ENCODE peak calls at places on chromosomes 6 and 20, in nine cellular contexts. Z, K, N, C, I, S, W, O and X are unnamed samples. For H3K4me1, the result is how much of the 10 kb centered on the place peaks cover.

GRCh38 chr20:58361549-58361948 is 27.5 kb upstream of the VAPB start:
- DNase-seq in Z (peak), K (no peak), N (no peak), C (peak), I (no peak), S (no peak), W (no peak), O (peak), X (no peak)

GRCh38 chr6:30463651-30464618 is 25.4 kb upstream of the HLA-E start:
- DNase-seq in Z (peak), K (no peak), N (no peak), C (no peak), I (peak), S (peak), W (no peak), O (peak), X (peak)

GRCh38 chr20:13029687-13030510 is 21.1 kb downstream of the SPTLC3 start:
- DNase-seq in Z (peak), K (no peak), N (no peak), C (peak), I (no peak), S (peak), W (no peak), O (no peak), X (no peak)

GRCh38 chr6:2110504-2110903 is 134.9 kb downstream of the GMDS start:
- DNase-seq in Z (no peak), K (no peak), N (no peak), C (no peak), I (no peak), S (no peak), W (no peak), O (no peak), X (no peak)

GRCh38 chr6:120214097-120214496 is 864.5 kb upstream of the MAN1A1 start:
- DNase-seq in Z (no peak), K (no peak), N (no peak), C (no peak), I (no peak), S (no peak), W (no peak), O (no peak), X (no peak)

GRCh38 chr6:73739097-73739496 is 43.1 kb downstream of the CD109 start:
- DNase-seq in Z (peak), K (peak), N (no peak), C (peak), I (no peak), S (no peak), W (peak), O (peak), X (no peak)

GRCh38 chr6:33993091-33993490 is 152.8 kb downstream of the GRM4 start:
- DNase-seq in Z (no peak), K (no peak), N (no peak), C (no peak), I (no peak), S (peak), W (no peak), O (no peak), X (no peak)

GRCh38 chr6:73234732-73235131 is 9.4 kb upstream of the KHDC1L start:
- DNase-seq in Z (peak), K (no peak), N (no peak), C (no peak), I (no peak), S (no peak), W (no peak), O (no peak), X (no peak)

GRCh38 chr6:169155481-169155880 is 98.2 kb downstream of the THBS2 start:
- DNase-seq in Z (no peak), K (no peak), N (no peak), C (no peak), I (no peak), S (peak), W (no peak), O (no peak), X (no peak)

GRCh38 chr6:80094017-80094416 is 12.5 kb upstream of the BCKDHB start:
- DNase-seq in Z (peak), K (peak), N (no peak), C (peak), I (no peak), S (no peak), W (peak), O (peak), X (no peak)

GRCh38 chr6:119179062-119179461 is 100.6 kb upstream of the FAM184A start:
- DNase-seq in Z (no peak), K (no peak), N (no peak), C (no peak), I (no peak), S (no peak), W (no peak), O (no peak), X (no peak)

GRCh38 chr20:48765359-48765758 is 62.4 kb downstream of the PREX1 start:
- DNase-seq in Z (no peak), K (no peak), N (no peak), C (no peak), I (no peak), S (no peak), W (no peak), O (no peak), X (no peak)

GRCh38 chr20:48769111-48769879 is 58.5 kb downstream of the PREX1 start:
- DNase-seq in Z (peak), K (no peak), N (peak), C (no peak), I (no peak), S (peak), W (no peak), O (peak), X (no peak)

GRCh38 chr20:48767269-48767960 is 60.4 kb downstream of the PREX1 start:
- DNase-seq in Z (no peak), K (no peak), N (no peak), C (no peak), I (no peak), S (no peak), W (no peak), O (no peak), X (no peak)

GRCh38 chr20:48763183-48764030 is 64.4 kb downstream of the PREX1 start:
- DNase-seq in Z (no peak), K (no peak), N (no peak), C (no peak), I (peak), S (no peak), W (no peak), O (peak), X (no peak)

DNA sequence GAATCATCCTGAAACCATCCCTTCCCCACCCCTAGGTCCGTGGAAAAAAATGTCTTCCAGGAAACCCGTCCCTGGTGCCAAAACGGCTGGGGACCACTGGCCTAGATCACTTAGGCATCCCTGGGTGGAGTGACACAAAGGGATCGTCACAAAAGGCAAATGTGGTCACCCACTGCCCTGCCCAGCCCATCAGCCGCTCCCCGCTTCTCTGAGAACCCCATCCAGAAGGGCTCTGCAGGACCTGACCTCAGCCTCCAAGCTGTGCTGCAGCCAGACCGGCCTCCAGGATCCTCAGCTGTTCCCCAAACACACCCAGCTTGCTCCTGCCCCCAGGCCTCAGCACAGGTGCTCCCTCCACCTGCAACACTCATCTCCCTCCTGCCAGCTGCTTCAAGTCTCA is 61.6 kb downstream of the PREX1 start:
- DNase-seq in Z (no peak), K (no peak), N (no peak), C (no peak), I (no peak), S (no peak), W (no peak), O (no peak), X (no peak)
- H3K4me1 ChIP-seq in Z (under half), K (under half), N (under half), C (under half), I (half or more), S (under half), W (under half), O (under half), X (under half)

DNA sequence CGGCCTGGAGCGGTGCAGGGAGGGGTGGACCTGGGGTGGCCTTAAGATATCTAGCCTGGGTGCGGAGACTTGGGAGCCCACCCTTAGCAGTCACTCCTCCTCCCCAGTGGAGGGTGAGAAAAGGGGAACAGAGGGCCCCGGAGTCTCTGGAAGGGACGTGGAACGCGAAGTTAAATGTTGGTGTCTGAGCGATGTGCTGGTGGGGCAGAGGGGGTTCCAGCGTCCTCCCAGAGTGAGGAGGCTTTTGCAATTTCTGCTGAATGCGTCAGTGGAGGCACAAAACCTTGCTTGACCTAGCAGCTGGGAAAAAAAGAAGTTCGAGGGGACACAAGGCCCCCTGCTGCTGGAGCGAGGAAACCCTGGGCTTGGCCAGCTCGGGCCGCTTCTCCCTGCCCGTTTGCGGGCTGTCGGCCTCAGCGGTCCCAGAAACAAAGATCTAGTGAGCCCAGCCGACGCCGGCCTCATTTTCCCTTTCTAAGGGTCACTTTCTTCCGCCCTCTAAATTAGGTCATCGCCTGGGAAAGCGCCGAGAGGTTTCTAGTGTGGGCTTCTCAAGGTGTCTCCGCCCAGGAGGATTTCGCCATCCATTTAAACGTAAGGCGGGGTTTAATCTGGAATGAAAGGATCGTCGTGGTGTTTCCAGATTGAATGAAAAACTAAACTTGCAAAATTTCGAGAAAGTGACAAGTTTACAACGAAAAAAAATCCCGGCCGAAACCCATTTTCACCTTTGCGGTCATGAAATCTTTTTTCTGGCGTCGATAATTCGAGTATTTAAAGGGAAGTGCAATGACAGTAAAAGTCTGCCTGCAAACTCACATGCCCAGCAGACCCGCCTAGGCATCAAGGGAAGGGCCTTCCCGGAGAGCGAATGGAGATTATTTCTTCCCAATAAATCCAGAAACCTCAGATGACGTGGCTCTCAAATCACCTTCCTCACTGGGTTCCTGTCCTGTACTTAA is 4.5 kb downstream of the OLIG3 start:
- DNase-seq in Z (no peak), K (no peak), N (no peak), C (no peak), I (no peak), S (no peak), W (no peak), O (peak), X (no peak)
- H3K4me1 ChIP-seq in Z (under half), K (under half), N (under half), C (under half), I (under half), S (under half), W (under half), O (half or more), X (under half)

DNA sequence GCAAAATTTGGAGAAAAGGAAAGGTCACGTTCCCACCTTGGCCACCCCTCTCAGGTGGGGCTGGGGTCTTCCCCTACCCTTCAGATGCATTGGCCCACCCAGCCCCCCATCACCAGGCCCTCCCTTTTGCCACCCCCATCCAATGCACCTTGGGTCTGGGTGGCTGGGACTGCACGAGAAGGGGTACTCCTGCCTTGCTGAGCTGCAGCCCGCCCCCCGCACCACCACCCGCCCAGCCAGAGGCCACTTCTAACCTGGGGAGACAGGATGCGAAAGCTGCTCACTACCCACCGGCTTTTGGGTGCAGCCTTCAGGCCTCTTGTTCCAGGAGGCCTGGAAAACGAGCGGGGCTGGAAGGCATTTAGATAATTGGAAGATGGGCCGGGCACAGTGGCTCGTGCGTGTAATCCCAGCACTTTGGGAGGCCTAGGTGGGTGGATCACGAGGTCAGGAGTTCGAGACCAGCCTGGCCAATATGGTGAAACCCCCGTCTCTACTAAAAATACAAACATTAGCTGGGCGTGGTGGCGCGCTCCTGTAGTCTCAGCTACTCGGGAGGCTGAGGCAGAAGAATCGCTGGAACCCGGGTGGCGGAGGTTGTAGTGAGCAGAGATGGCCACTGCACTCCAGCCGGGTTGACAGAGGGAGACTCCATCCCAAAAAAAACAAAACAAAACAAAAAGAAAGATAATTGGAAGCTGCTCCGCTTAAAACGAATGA is 1.2 kb upstream of the CDC25B start:
- DNase-seq in Z (no peak), K (no peak), N (no peak), C (no peak), I (no peak), S (no peak), W (no peak), O (no peak), X (peak)
- H3K4me1 ChIP-seq in Z (under half), K (under half), N (under half), C (under half), I (under half), S (under half), W (under half), O (under half), X (under half)

GRCh38 chr6:111842271-111842822 is 30.9 kb downstream of the FYN start:
- DNase-seq in Z (no peak), K (no peak), N (no peak), C (no peak), I (no peak), S (no peak), W (no peak), O (no peak), X (no peak)
- H3K4me1 ChIP-seq in Z (under half), K (half or more), N (under half), C (under half), I (half or more), S (half or more), W (under half), O (under half), X (under half)

DNA sequence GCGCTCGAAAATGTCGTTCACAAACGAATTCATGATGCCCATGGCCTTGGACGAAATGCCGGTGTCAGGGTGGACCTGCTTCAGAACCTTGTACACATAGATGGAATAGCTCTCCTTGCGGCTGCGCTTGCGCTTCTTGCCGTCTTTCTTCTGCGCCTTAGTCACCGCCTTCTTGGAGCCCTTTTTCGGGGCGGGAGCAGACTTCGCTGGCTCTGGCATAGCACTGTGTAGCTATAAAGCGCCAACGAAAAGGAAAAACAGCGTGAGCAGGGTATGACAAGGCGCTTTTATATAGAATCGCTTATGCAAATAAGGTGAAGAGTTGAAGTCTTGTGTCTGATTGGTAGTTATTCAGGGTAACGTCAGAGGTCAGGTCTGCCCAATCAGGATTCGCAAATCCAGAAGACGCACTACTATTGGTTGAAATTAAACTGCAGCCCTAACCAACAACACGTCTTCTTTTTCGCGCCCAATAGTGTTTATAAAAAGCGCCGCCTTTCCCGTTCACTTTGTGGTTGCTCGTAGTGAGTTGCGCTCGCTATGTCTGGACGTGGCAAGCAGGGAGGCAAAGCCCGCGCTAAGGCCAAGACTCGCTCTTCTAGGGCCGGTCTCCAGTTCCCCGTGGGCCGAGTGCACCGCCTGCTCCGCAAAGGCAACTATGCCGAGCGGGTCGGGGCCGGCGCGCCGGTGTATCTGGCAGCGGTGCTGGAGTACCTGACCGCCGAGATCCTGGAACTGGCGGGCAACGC is 114.8 kb upstream of the PRSS16 start:
- DNase-seq in Z (peak), K (peak), N (peak), C (peak), I (peak), S (peak), W (peak), O (peak), X (peak)
- H3K4me1 ChIP-seq in Z (under half), K (under half), N (under half), C (under half), I (under half), S (under half), W (under half), O (under half), X (under half)

DNA sequence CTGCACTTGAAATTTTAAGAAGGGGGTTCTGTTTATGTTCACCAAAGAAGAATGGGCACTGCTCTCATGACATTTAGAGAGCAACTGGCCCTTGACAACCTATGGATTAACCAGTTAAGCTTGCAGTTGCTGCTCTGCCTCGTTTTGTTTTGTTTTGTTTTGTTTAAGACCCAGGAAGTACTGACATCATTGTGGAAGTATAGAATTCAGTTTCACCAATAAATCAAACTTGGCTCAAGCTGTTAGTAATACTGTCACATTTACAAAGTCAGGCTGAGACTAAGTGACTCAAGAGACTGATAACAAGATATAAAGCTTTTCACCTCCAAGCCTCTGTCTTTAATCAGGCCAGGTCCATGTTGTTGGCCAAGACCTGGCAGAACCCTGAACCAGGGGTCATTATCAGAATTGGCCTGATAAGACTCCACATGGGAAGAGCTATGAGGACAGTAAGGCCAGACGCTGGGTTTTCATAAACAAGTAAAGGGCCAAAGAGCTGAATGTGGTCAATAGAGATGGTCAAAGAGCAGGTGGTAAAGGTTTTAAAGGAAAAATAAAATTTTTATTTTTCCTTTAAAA is 99.3 kb upstream of the VGLL2 start:
- DNase-seq in Z (no peak), K (no peak), N (no peak), C (no peak), I (no peak), S (no peak), W (no peak), O (no peak), X (no peak)
- H3K4me1 ChIP-seq in Z (under half), K (under half), N (under half), C (under half), I (under half), S (under half), W (under half), O (under half), X (under half)